ENCODE peak calls at places on chromosomes 13 and 19, in seven cellular contexts. V is Right ventricle myocardium superior; K is Peyer's patch; H is AG10803; Z is NCI-H1105 treated with DMSO at 0.1 percent for 48 hours; R is stimulated activated naive CD8-positive, alpha-beta T cell treated with anti-CD3 and anti-CD28 coated beads, Interleukin-15, Interleukin-2, amounts not matched to agents 100 U/mL and 50 U/mL, for 24 hours; I is GOT3. E is an unnamed sample.

GRCh38 chr13:112986946-112987345 is 17.9 kb downstream of the MCF2L start:
- DNase-seq in V (no peak), K (no peak), H (no peak), Z (no peak), R (no peak), I (no peak), E (no peak)

GRCh38 chr19:343451-343931 is 1.1 kb downstream of the MIER2 start:
- DNase-seq in V (peak; percentile 43), K (no peak), H (peak; percentile 13), Z (no peak), R (no peak), I (no peak), E (no peak)

GRCh38 chr19:13610042-13610691 is 103.9 kb upstream of the CACNA1A start:
- DNase-seq in V (no peak), K (peak; percentile 53), H (no peak), Z (peak; percentile 98), R (no peak), I (no peak), E (no peak)

GRCh38 chr13:44068169-44068568 is 188.5 kb downstream of the LACC1 start:
- DNase-seq in V (no peak), K (no peak), H (no peak), Z (no peak), R (no peak), I (no peak), E (peak; percentile 75)

GRCh38 chr19:32233091-32233490 is 112.3 kb upstream of the ZNF507 start:
- DNase-seq in V (no peak), K (no peak), H (no peak), Z (no peak), R (no peak), I (no peak), E (no peak)

GRCh38 chr13:113921763-113922162 is 52.1 kb downstream of the C13orf46 start:
- DNase-seq in V (no peak), K (no peak), H (no peak), Z (no peak), R (no peak), I (no peak), E (no peak)

GRCh38 chr13:48626077-48626449 is 27.7 kb upstream of the CYSLTR2 start:
- DNase-seq in V (no peak), K (no peak), H (no peak), Z (no peak), R (no peak), I (no peak), E (peak; percentile 6)

GRCh38 chr19:5058456-5059190 is 89.7 kb downstream of the KDM4B start:
- DNase-seq in V (no peak), K (no peak), H (peak; percentile 43), Z (no peak), R (no peak), I (no peak), E (peak; percentile 40)

GRCh38 chr19:1466461-1467227 is 12.4 kb downstream of the C19orf25 start:
- DNase-seq in V (no peak), K (no peak), H (no peak), Z (no peak), R (no peak), I (no peak), E (no peak)

GRCh38 chr19:23957660-23958281 is 43.1 kb downstream of the ZNF726 start:
- DNase-seq in V (no peak), K (no peak), H (peak; percentile 55), Z (no peak), R (no peak), I (no peak), E (peak; percentile 92)

GRCh38 chr19:45508681-45508930 is 1.3 kb downstream of the VASP start:
- DNase-seq in V (no peak), K (no peak), H (no peak), Z (no peak), R (no peak), I (no peak), E (no peak)

GRCh38 chr19:32345261-32346207 is at the start of gene ZNF507:
- DNase-seq in V (peak; percentile 91), K (peak; percentile 89), H (peak; percentile 61), Z (peak; percentile 83), R (peak; percentile 92), I (peak; percentile 37), E (peak; percentile 65)

GRCh38 chr13:71880753-71881541 is 13.9 kb upstream of the DACH1 start:
- DNase-seq in V (no peak), K (no peak), H (peak; percentile 6), Z (no peak), R (no peak), I (no peak), E (no peak)

GRCh38 chr19:5025027-5025426 is 56.1 kb downstream of the KDM4B start:
- DNase-seq in V (no peak), K (no peak), H (no peak), Z (no peak), R (no peak), I (no peak), E (no peak)

GRCh38 chr13:33307820-33308219 is 22.3 kb upstream of the STARD13 start:
- DNase-seq in V (no peak), K (no peak), H (peak; percentile 39), Z (no peak), R (no peak), I (no peak), E (peak; percentile 44)

GRCh38 chr19:46453661-46454060 is 17.7 kb downstream of the PNMA8A start:
- DNase-seq in V (no peak), K (no peak), H (no peak), Z (no peak), R (no peak), I (no peak), E (no peak)

GRCh38 chr19:57421037-57421436 is 10.1 kb downstream of the ZNF17 start:
- DNase-seq in V (no peak), K (no peak), H (no peak), Z (no peak), R (no peak), I (no peak), E (no peak)

GRCh38 chr13:113547248-113547971 is 37.1 kb upstream of the TFDP1 start:
- DNase-seq in V (no peak), K (no peak), H (peak; percentile 47), Z (no peak), R (no peak), I (no peak), E (peak; percentile 86)

GRCh38 chr13:97235549-97236206 is 13.5 kb downstream of the MBNL2 start:
- DNase-seq in V (no peak), K (no peak), H (no peak), Z (peak; percentile 60), R (no peak), I (no peak), E (peak; percentile 58)

GRCh38 chr13:73462241-73462640 is 403.4 kb downstream of the KLF5 start:
- DNase-seq in V (no peak), K (no peak), H (no peak), Z (no peak), R (no peak), I (no peak), E (no peak)

GRCh38 chr19:5097959-5098623 is 129.2 kb downstream of the KDM4B start:
- DNase-seq in V (no peak), K (no peak), H (no peak), Z (no peak), R (no peak), I (no peak), E (no peak)

GRCh38 chr19:39814595-39814994 is 19.4 kb downstream of the DYRK1B start:
- DNase-seq in V (no peak), K (no peak), H (no peak), Z (no peak), R (no peak), I (no peak), E (no peak)

GRCh38 chr19:5096536-5096935 is 127.6 kb downstream of the KDM4B start:
- DNase-seq in V (no peak), K (no peak), H (no peak), Z (no peak), R (no peak), I (no peak), E (no peak)

GRCh38 chr19:13623686-13624405 is 117.6 kb upstream of the CACNA1A start:
- DNase-seq in V (no peak), K (no peak), H (no peak), Z (peak; percentile 63), R (no peak), I (no peak), E (no peak)